ENCODE peak calls at places on chromosomes 6 and 20, in eight cellular contexts. X, K, R, Z, G, F, O and H are unnamed samples.

GRCh38 chr6:105178110-105178509 is 1.7 kb downstream of the POPDC3 start:
- DNase-seq in R (peak; percentile 96), X (no peak), Z (no peak), G (no peak), K (no peak), O (no peak), F (no peak), H (no peak)

GRCh38 chr6:79353226-79353625 is 118.7 kb upstream of the HMGN3 start:
- DNase-seq in O (no peak), F (no peak), X (no peak), Z (no peak), G (no peak), K (no peak), R (no peak), H (no peak)

GRCh38 chr20:10670521-10671220 is 3.1 kb downstream of the JAG1 start:
- DNase-seq in G (no peak), X (peak; percentile 84), F (no peak), K (no peak), O (no peak), R (no peak), Z (peak; percentile 48), H (no peak)

GRCh38 chr6:21999012-21999528 is 297.8 kb downstream of the PRL start:
- DNase-seq in X (no peak), F (no peak), R (peak; percentile 55), K (no peak), O (no peak), Z (no peak), G (no peak), H (no peak)

GRCh38 chr6:166333172-166333995 is 9.0 kb downstream of the SFT2D1 start:
- DNase-seq in O (no peak), F (no peak), K (no peak), Z (no peak), X (peak; percentile 46), R (no peak), G (no peak), H (no peak)

GRCh38 chr20:16596991-16597390 is 23.7 kb upstream of the KIF16B start:
- DNase-seq in R (no peak), X (no peak), O (no peak), F (no peak), K (no peak), G (no peak), Z (no peak), H (no peak)

GRCh38 chr20:63071541-63072181 is 64.9 kb upstream of the BHLHE23 start:
- DNase-seq in G (no peak), K (no peak), Z (no peak), F (no peak), R (peak; percentile 54), X (no peak), O (no peak), H (no peak)

GRCh38 chr6:151763938-151764680 is 43.4 kb upstream of the ESR1 start:
- DNase-seq in O (no peak), G (peak; percentile 84), R (peak; percentile 88), Z (peak; percentile 90), K (peak; percentile 91), F (peak; percentile 94), X (peak; percentile 27), H (peak; percentile 56)

GRCh38 chr20:13771853-13772453 is 12.8 kb downstream of the ESF1 start:
- DNase-seq in O (no peak), X (peak; percentile 28), G (no peak), F (no peak), R (peak; percentile 34), K (no peak), Z (no peak), H (no peak)

GRCh38 chr6:32622545-32623401 is 14.4 kb upstream of the HLA-DQA1 start:
- DNase-seq in G (no peak), O (no peak), Z (no peak), X (peak; percentile 86), K (peak; percentile 22), R (peak; percentile 22), F (no peak), H (peak; percentile 13)

GRCh38 chr6:107819976-107820551 is 4.0 kb downstream of the SCML4 start:
- DNase-seq in Z (no peak), O (peak; percentile 63), X (no peak), R (no peak), K (no peak), F (no peak), G (no peak), H (no peak)

GRCh38 chr6:127134136-127134535 is 15.7 kb downstream of the RSPO3 start:
- DNase-seq in F (no peak), X (no peak), K (no peak), R (no peak), Z (no peak), G (no peak), O (no peak), H (no peak)

GRCh38 chr20:17679786-17680127 is 2.3 kb downstream of the RRBP1 start:
- DNase-seq in R (no peak), X (no peak), K (no peak), Z (no peak), G (no peak), F (no peak), O (no peak), H (no peak)

GRCh38 chr6:43970068-43970912 is 157.0 kb downstream of the MRPL14 start:
- DNase-seq in F (no peak), G (no peak), O (peak; percentile 44), X (no peak), K (no peak), Z (no peak), R (no peak), H (no peak)

GRCh38 chr6:21885532-21886089 is 292.1 kb downstream of the SOX4 start:
- DNase-seq in O (peak; percentile 74), K (peak; percentile 28), G (peak; percentile 25), Z (peak; percentile 25), R (peak; percentile 97), X (no peak), F (peak; percentile 60), H (peak; percentile 19)

GRCh38 chr6:155089746-155090145 is 94.6 kb downstream of the TIAM2 start:
- DNase-seq in G (no peak), X (no peak), F (no peak), K (no peak), R (no peak), O (no peak), Z (no peak), H (no peak)

GRCh38 chr6:85273870-85274269 is 176.0 kb upstream of the NT5E start:
- DNase-seq in K (no peak), G (no peak), O (no peak), F (no peak), R (no peak), X (no peak), Z (no peak), H (no peak)

GRCh38 chr6:21522773-21523490 is 70.6 kb upstream of the SOX4 start:
- DNase-seq in Z (no peak), R (no peak), K (no peak), G (no peak), X (no peak), F (no peak), O (no peak), H (no peak)

GRCh38 chr6:16471222-16471784 is 232.9 kb downstream of the GMPR start:
- DNase-seq in R (no peak), F (no peak), K (no peak), G (no peak), X (no peak), Z (no peak), O (no peak), H (no peak)

GRCh38 chr20:1775117-1775516 is 117.5 kb upstream of the SIRPG start:
- DNase-seq in O (no peak), Z (no peak), G (no peak), X (no peak), R (peak; percentile 53), K (no peak), F (no peak), H (no peak)

GRCh38 chr6:54072708-54073313 is 38.4 kb upstream of the MLIP start:
- DNase-seq in G (peak; percentile 63), K (no peak), Z (no peak), R (peak; percentile 51), F (no peak), X (no peak), O (no peak), H (no peak)

GRCh38 chr20:25574411-25574810 is 10.9 kb downstream of the NINL start:
- DNase-seq in G (no peak), O (no peak), Z (no peak), K (no peak), R (peak; percentile 28), X (no peak), F (no peak), H (no peak)
- TF ChIP-seq CTCF in G (no peak), O (no peak), Z (no peak), K (no peak), R (peak; percentile 33), X (no peak), F (no peak), H (no peak)

DNA sequence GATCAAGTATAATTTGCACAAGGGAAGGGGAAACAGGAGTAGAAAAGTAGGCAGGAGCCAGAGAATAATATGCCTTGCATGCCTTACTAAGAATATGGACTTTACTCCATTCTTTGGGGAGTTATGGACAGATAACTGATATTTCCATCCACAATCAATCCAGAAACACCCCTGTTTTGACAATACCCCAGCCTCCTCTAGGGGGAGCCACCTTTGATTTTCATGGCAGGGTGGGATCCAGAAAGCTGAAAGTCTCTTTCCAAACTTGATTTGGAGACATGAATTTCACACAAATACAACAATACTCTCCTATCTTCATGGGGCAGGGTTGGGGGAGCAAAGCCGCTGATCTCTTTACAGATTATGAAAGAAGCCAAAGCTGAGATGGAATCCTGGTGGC is 404.1 kb downstream of the FOXA2 start:
- DNase-seq in K (no peak), O (no peak), F (no peak), X (no peak), Z (no peak), R (no peak), G (no peak), H (no peak)
- TF ChIP-seq CTCF in K (no peak), O (peak; percentile 61), F (no peak), X (peak; percentile 30), Z (no peak), R (no peak), G (no peak), H (peak; percentile 57)

DNA sequence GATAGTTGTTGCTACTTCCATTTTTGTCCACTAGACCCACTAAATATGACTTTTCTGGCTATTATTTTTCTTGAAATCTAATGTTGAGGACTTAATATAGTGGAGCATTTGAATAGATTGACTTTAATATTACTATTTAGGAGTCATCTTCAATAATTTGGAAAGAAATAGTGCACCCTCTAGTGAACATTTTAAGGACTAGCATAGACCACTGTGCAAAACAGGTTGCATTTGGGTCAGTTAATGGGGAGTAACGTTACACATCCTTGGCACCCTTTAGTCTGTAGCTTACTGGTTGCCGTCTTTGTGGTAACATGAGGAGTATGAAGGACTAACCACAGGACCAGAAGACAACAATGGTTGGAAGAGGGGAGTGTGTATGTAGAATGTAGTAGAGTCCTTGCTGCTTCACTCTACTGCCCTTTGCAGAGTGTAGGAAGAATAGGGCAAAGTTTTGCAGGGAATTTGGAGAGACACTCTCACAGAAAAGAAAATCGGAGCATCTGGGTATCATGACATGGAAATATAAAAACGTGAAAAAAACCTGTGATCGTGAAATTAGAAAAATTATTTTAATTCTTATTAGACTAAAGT is 25.2 kb downstream of the RFPL4B start:
- DNase-seq in F (no peak), R (peak; percentile 48), K (no peak), G (no peak), O (no peak), Z (no peak), X (peak; percentile 28), H (no peak)
- TF ChIP-seq CTCF in F (peak; percentile 26), R (peak; percentile 71), K (no peak), G (no peak), O (peak; percentile 68), Z (peak; percentile 52), X (peak; percentile 41), H (peak; percentile 40)

GRCh38 chr20:2932497-2932896 is 59.2 kb downstream of the PTPRA start:
- DNase-seq in X (no peak), Z (no peak), F (no peak), K (no peak), R (no peak), O (no peak), G (no peak), H (no peak)

GRCh38 chr20:2930538-2930937 is 57.3 kb downstream of the PTPRA start:
- DNase-seq in K (no peak), F (no peak), X (no peak), R (no peak), O (no peak), G (no peak), Z (no peak), H (no peak)
- TF ChIP-seq CTCF in K (no peak), F (no peak), X (no peak), R (no peak), O (no peak), G (no peak), Z (no peak), H (no peak)